ENCODE peak calls at places on chromosomes 3 and 15, in seven cellular contexts. R is psoas muscle, E is A549, D is mesenchymal stem cell, T is K562, X is upper lobe of left lung, J is HepG2. G is an unnamed sample.

GRCh38 chr3:41075958-41076357 is 123.3 kb upstream of the CTNNB1 start:
- DNase-seq in R (peak; percentile 55), E (no peak), D (peak; percentile 15), T (peak; percentile 20), X (no peak), J (peak; percentile 14), G (peak; percentile 62)

GRCh38 chr3:69370156-69370944 is 15.5 kb downstream of the FRMD4B start:
- DNase-seq in R (peak; percentile 76), E (no peak), D (no peak), T (no peak), X (peak; percentile 85), J (no peak), G (no peak)

GRCh38 chr15:70789213-70789612 is 25.9 kb upstream of the UACA start:
- DNase-seq in R (no peak), E (peak; percentile 68), D (no peak), T (peak; percentile 10), X (no peak), J (no peak), G (no peak)

GRCh38 chr15:66566963-66567531 is 1.2 kb upstream of the LCTL start:
- DNase-seq in R (no peak), E (peak; percentile 81), D (peak; percentile 77), T (peak; percentile 82), X (no peak), J (peak; percentile 76), G (peak; percentile 83)

GRCh38 chr3:79361748-79362378 is 405.9 kb downstream of the ROBO1 start:
- DNase-seq in R (no peak), E (peak; percentile 42), D (peak; percentile 49), T (no peak), X (no peak), J (peak; percentile 31), G (peak; percentile 9)

GRCh38 chr3:58628823-58629562 is 37.6 kb downstream of the FAM3D start:
- DNase-seq in R (peak; percentile 72), E (no peak), D (no peak), T (no peak), X (no peak), J (peak; percentile 10), G (no peak)

GRCh38 chr3:71582612-71583568 is 638 bp downstream of the FOXP1 start:
- DNase-seq in R (peak; percentile 82), E (peak; percentile 56), D (peak; percentile 51), T (peak; percentile 50), X (peak; percentile 92), J (peak; percentile 75), G (peak; percentile 63)

GRCh38 chr3:71680588-71680987 is 44.6 kb downstream of the EIF4E3 start:
- DNase-seq in R (no peak), E (no peak), D (peak; percentile 88), T (no peak), X (no peak), J (no peak), G (no peak)

GRCh38 chr15:61057830-61058529 is 171.1 kb downstream of the RORA start:
- DNase-seq in R (no peak), E (no peak), D (no peak), T (no peak), X (no peak), J (no peak), G (no peak)

GRCh38 chr15:69340243-69340991 is 41.7 kb downstream of the PAQR5 start:
- DNase-seq in R (no peak), E (no peak), D (no peak), T (no peak), X (no peak), J (no peak), G (no peak)

GRCh38 chr3:52339612-52340011 is 23.5 kb downstream of the DNAH1 start:
- DNase-seq in R (peak; percentile 27), E (peak; percentile 81), D (peak; percentile 87), T (peak; percentile 38), X (no peak), J (peak; percentile 85), G (peak; percentile 39)

DNA sequence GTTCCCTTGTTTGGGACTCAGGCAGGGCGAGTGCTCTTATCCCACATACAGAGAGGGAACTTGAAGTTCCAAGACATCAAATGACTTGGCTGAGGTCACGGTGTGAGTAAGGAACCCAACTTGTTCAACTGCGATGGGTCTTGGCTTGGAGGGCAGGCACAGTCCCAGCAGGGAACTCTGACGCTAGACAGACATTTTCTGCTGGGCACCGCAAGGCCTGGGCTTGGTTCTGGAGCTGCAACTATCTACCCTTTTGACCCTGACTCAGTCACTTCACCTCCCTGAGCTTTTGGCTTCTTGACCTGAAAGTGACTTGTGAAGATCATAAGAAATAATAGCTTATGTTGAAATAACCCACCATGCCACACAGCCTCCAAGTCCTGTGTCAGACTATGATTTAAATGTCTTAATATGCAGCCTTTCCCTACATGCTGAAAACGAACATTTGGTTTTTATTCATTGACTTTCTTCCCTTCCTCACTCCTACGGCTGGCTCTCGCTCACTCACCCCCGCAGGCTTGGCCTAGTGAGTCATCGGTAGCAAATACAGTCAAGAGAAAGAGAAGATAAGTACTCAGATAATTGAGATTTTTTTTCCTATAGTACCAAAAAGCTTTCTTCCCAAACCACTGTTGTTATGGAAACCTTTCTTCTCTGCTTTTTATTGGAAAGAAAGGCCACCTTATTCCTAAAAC is 178.5 kb downstream of the ATP10A start:
- DNase-seq in R (peak; percentile 73), E (no peak), D (no peak), T (no peak), X (no peak), J (no peak), G (no peak)
- H3K4me3 ChIP-seq in R (no peak overlapping the region), E (no peak overlapping the region), D (peak overlapping the region; percentile 0), T (no peak overlapping the region), X (no peak overlapping the region), J (no peak overlapping the region), G (no peak overlapping the region)

GRCh38 chr15:57598346-57598745 is 6.6 kb downstream of the MYZAP start:
- DNase-seq in R (no peak), E (no peak), D (no peak), T (no peak), X (no peak), J (no peak), G (no peak)

GRCh38 chr15:57596978-57597377 is 5.3 kb downstream of the MYZAP start:
- DNase-seq in R (no peak), E (no peak), D (no peak), T (no peak), X (no peak), J (no peak), G (no peak)

GRCh38 chr15:57597431-57597830 is 5.7 kb downstream of the MYZAP start:
- DNase-seq in R (no peak), E (no peak), D (no peak), T (no peak), X (no peak), J (no peak), G (no peak)

GRCh38 chr15:57600197-57600596 is 8.5 kb downstream of the MYZAP start:
- DNase-seq in R (no peak), E (no peak), D (no peak), T (no peak), X (no peak), J (no peak), G (no peak)

GRCh38 chr15:57599299-57599810 is 7.7 kb downstream of the MYZAP start:
- DNase-seq in R (no peak), E (no peak), D (no peak), T (no peak), X (no peak), J (no peak), G (no peak)
- H3K4me3 ChIP-seq in R (no peak overlapping the region), E (no peak overlapping the region), D (no peak overlapping the region), T (no peak overlapping the region), X (no peak overlapping the region), J (no peak overlapping the region), G (no peak overlapping the region)

DNA sequence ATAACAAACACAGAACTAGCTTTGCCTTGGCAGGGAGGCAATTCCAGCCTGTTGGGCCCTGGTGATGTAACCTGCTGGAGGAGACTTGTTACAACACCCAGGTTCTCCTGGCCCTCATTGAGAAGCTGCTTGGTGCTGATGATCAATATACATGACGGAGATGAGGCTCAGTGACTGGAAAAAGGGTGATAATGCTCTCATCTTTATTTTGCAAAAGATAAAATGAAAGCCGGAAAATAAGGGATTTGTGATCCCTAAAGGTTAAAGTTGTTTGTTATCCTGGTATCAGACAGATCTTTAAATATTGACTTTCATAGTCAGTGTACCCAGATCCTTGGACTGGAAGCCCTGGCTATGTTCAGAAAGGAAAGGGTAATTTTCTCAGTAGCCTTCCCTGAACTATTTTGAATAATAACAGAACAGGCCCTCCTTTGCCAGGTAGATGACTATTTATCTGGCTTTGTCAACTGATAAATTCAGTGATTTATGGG is 118.9 kb upstream of the MEIS2 start:
- DNase-seq in R (no peak), E (no peak), D (no peak), T (no peak), X (no peak), J (peak; percentile 48), G (peak; percentile 42)
- H3K4me3 ChIP-seq in R (no peak overlapping the region), E (no peak overlapping the region), D (no peak overlapping the region), T (no peak overlapping the region), X (no peak overlapping the region), J (no peak overlapping the region), G (no peak overlapping the region)

GRCh38 chr15:85405467-85405866 is 25.1 kb downstream of the AKAP13 start:
- DNase-seq in R (no peak), E (no peak), D (no peak), T (no peak), X (no peak), J (no peak), G (no peak)
- H3K4me3 ChIP-seq in R (no peak overlapping the region), E (no peak overlapping the region), D (no peak overlapping the region), T (no peak overlapping the region), X (no peak overlapping the region), J (no peak overlapping the region), G (no peak overlapping the region)

DNA sequence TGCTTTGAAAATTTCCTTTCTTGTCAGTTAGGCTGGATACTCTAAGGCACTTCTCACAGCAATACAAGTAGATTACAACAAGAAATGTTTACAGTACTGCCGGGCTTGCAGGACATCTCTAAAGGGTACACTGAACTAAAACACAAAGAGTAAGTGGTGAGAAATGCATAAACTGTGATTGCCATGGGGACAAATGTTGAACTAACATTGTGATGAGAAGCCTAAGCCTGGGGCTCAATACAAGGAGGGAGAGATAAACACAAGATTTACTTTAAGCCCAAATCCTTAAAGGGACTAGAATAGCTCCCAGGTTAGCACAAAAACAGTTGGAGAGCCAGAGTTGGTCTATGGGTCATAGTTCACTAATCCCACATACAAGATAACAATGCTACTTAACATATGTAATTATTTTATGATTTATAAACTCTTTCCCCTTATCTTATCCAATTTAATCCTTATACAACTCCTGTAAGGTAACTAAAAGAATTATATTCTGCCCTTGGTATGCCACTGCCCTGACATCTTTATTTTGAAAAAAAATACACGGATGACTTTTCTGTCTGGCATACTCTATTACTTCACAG is 126.9 kb downstream of the THRB start:
- DNase-seq in R (no peak), E (no peak), D (peak; percentile 91), T (no peak), X (no peak), J (no peak), G (no peak)
- H3K4me3 ChIP-seq in R (no peak overlapping the region), E (no peak overlapping the region), D (no peak overlapping the region), T (no peak overlapping the region), X (no peak overlapping the region), J (no peak overlapping the region), G (no peak overlapping the region)

DNA sequence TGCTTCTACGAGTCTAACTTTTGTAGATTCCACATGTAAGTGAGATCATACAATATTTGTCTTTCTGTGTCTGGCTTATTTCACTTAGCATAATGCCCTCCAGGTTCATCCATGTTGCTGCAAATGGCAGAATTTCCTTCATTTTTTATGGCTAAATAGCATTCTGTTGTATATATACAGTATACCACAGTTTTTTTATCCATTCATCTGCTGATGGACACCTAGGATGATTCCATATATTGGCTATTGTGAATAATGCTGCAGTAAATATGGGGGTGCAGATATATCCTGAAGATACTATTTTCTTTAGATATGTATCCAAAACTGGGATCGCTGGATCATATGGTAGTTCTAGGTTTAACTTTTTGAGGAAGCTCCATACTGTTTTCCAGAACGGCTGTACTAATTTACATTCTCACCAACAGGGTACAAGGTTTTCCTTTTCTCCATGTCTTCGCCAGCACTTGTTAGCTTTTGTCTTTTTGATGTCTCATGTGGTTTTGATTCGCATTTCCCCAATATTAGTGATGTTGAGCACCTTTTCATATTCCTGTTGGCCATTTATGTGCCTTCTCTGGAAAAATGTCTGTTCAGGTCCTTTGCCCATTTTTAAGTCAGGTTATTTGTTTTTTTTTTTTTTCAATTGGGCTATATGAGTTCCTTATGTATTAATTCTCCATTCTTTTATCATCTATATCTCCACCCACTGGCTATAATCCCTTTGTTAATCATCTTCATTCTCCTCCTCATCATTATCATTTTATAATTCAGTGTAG is 26.9 kb downstream of the CHCHD4 start:
- DNase-seq in R (no peak), E (no peak), D (no peak), T (no peak), X (no peak), J (no peak), G (no peak)
- H3K4me3 ChIP-seq in R (no peak overlapping the region), E (no peak overlapping the region), D (no peak overlapping the region), T (no peak overlapping the region), X (no peak overlapping the region), J (no peak overlapping the region), G (no peak overlapping the region)

G was measured in WERI-Rb-1.